ENCODE peak calls at places on chromosomes 11 and 22, in ten cellular contexts. U is EH; W is NCI-H2227 treated with DMSO at 0.1 percent for 48 hours; L is effector memory CD8-positive, alpha-beta T cell; K is HTR-8/SVneo; F is activated CD4-positive, alpha-beta T cell treated with anti-CD3 and anti-CD28 coated beads, Interleukin-2, amount 50 U/mL, for 1 hour; D is activated T-helper 9 cell treated with anti-CD3 and anti-CD28 coated beads, Interleukin-2, amount 50 U/mL, for 16 hours; E is cardiac fibroblast; R is fibroblast of mammary gland; V is GM12891. P is an unnamed sample.

GRCh38 chr22:29994941-29995340 is 85.3 kb upstream of the HORMAD2 start:
- DNase-seq in D (no peak), K (no peak), W (no peak), E (peak; percentile 63), U (peak; percentile 52), R (peak; percentile 28), L (no peak), V (no peak), F (no peak), P (no peak)

GRCh38 chr11:119685073-119685746 is 43.8 kb downstream of the NECTIN1 start:
- DNase-seq in W (peak; percentile 31), V (no peak), R (no peak), L (no peak), U (no peak), K (no peak), F (no peak), E (no peak), D (no peak), P (no peak)

GRCh38 chr22:37454857-37455686 is 27.8 kb upstream of the ELFN2 start:
- DNase-seq in R (peak; percentile 88), D (no peak), L (no peak), U (peak; percentile 79), E (peak; percentile 89), K (peak; percentile 58), F (no peak), V (no peak), W (no peak), P (peak; percentile 29)

GRCh38 chr11:126840201-126840886 is 160.2 kb downstream of the KIRREL3 start:
- DNase-seq in L (no peak), R (peak; percentile 5), W (no peak), D (no peak), K (no peak), E (no peak), U (peak; percentile 86), V (no peak), F (no peak), P (no peak)

GRCh38 chr22:49014227-49015201 is 813.2 kb downstream of the BRD1 start:
- DNase-seq in L (no peak), D (no peak), K (no peak), R (no peak), V (no peak), E (no peak), W (no peak), U (no peak), F (no peak), P (no peak)

GRCh38 chr11:25734592-25735211 is 597.2 kb upstream of the ANO3 start:
- DNase-seq in V (no peak), U (no peak), F (no peak), E (peak; percentile 57), R (peak; percentile 22), L (no peak), D (no peak), W (no peak), K (peak; percentile 10), P (peak; percentile 56)

GRCh38 chr11:71527576-71528210 is 626 bp downstream of the KRTAP5-7 start:
- DNase-seq in K (no peak), D (no peak), E (no peak), F (no peak), U (no peak), W (no peak), V (no peak), L (no peak), R (no peak), P (no peak)

GRCh38 chr11:10318527-10318802 is 13.6 kb downstream of the ADM start:
- DNase-seq in E (no peak), D (no peak), K (no peak), V (no peak), W (no peak), U (no peak), R (no peak), F (no peak), L (no peak), P (no peak)

GRCh38 chr11:34036456-34036855 is 15.1 kb upstream of the CAPRIN1 start:
- DNase-seq in E (no peak), D (no peak), K (no peak), R (no peak), V (no peak), U (peak; percentile 20), L (no peak), W (no peak), F (no peak), P (no peak)

GRCh38 chr11:107405260-107405659 is 52.4 kb downstream of the CWF19L2 start:
- DNase-seq in W (no peak), L (no peak), V (no peak), K (no peak), F (no peak), D (no peak), U (no peak), R (no peak), E (no peak), P (no peak)

GRCh38 chr22:49186756-49187155 is 640.9 kb downstream of the BRD1 start:
- DNase-seq in D (no peak), E (no peak), F (no peak), W (no peak), R (no peak), K (no peak), U (no peak), L (no peak), V (no peak), P (no peak)

GRCh38 chr11:37313266-37313665 is 715.2 kb upstream of the RAG2 start:
- DNase-seq in K (no peak), E (no peak), F (no peak), W (no peak), L (no peak), U (no peak), D (no peak), R (no peak), V (no peak), P (no peak)

GRCh38 chr11:86360775-86361395 is 13.8 kb upstream of the CCDC81 start:
- DNase-seq in F (no peak), E (peak; percentile 72), L (no peak), V (no peak), R (peak; percentile 68), W (no peak), K (peak; percentile 60), D (no peak), U (peak; percentile 65), P (peak; percentile 62)

GRCh38 chr11:68256331-68256741 is 15.4 kb downstream of the C11orf24 start:
- DNase-seq in W (no peak), U (peak; percentile 89), F (no peak), R (peak; percentile 60), K (peak; percentile 61), L (no peak), V (no peak), E (peak; percentile 49), D (no peak), P (no peak)

GRCh38 chr22:17371446-17371845 is 2.2 kb downstream of the CECR2 start:
- DNase-seq in E (no peak), F (no peak), L (no peak), D (no peak), R (no peak), K (no peak), U (no peak), W (no peak), V (no peak), P (no peak)

GRCh38 chr11:126914941-126915340 is 85.6 kb downstream of the KIRREL3 start:
- DNase-seq in E (peak; percentile 29), U (peak; percentile 86), K (no peak), D (no peak), F (no peak), W (no peak), R (peak; percentile 36), L (no peak), V (no peak), P (no peak)

GRCh38 chr11:129766858-129767604 is 48.6 kb upstream of the TMEM45B start:
- DNase-seq in E (peak; percentile 48), V (no peak), W (no peak), R (peak; percentile 21), L (no peak), F (peak; percentile 4), U (peak; percentile 40), K (peak; percentile 19), D (no peak), P (peak; percentile 47)

GRCh38 chr11:76307416-76307815 is 73.5 kb downstream of the THAP12 start:
- DNase-seq in L (no peak), V (no peak), D (no peak), R (no peak), W (no peak), E (no peak), U (no peak), F (no peak), K (no peak), P (no peak)

GRCh38 chr11:127255239-127255638 is 254.7 kb upstream of the KIRREL3 start:
- DNase-seq in F (no peak), K (no peak), R (no peak), E (no peak), U (no peak), W (no peak), L (no peak), D (no peak), V (no peak), P (no peak)

GRCh38 chr11:66020618-66021357 is 5.5 kb downstream of the CATSPER1 start:
- DNase-seq in E (peak; percentile 69), U (peak; percentile 91), F (no peak), R (peak; percentile 79), W (no peak), L (no peak), D (no peak), K (peak; percentile 94), V (no peak), P (peak; percentile 87)

GRCh38 chr22:50606126-50606525 is 5.5 kb downstream of the MAPK8IP2 start:
- DNase-seq in V (no peak), D (no peak), F (no peak), U (no peak), L (no peak), R (no peak), W (no peak), K (no peak), E (no peak), P (no peak)

GRCh38 chr11:96213500-96213899 is 129.5 kb downstream of the MAML2 start:
- DNase-seq in R (peak; percentile 94), U (peak; percentile 95), K (peak; percentile 48), D (no peak), E (peak; percentile 81), F (no peak), W (no peak), V (no peak), L (no peak), P (no peak)

GRCh38 chr11:68987211-68987610 is 6.4 kb upstream of the MRGPRD start:
- DNase-seq in L (no peak), E (peak; percentile 35), F (no peak), V (no peak), K (no peak), W (no peak), D (no peak), U (peak; percentile 46), R (no peak), P (no peak)

GRCh38 chr22:31075961-31076360 is 5.2 kb upstream of the SMTN start:
- DNase-seq in W (no peak), V (no peak), R (peak; percentile 86), F (no peak), U (peak; percentile 72), D (no peak), E (peak; percentile 86), L (no peak), K (no peak), P (no peak)

GRCh38 chr22:19708323-19709011 is 5.8 kb upstream of the SEPTIN5 start:
- DNase-seq in F (no peak), L (no peak), R (no peak), K (no peak), W (no peak), U (no peak), V (peak; percentile 11), E (no peak), D (no peak), P (no peak)

GRCh38 chr22:43393132-43393844 is 18.5 kb upstream of the MPPED1 start:
- DNase-seq in W (no peak), L (no peak), F (no peak), K (no peak), R (no peak), E (no peak), U (no peak), V (no peak), D (no peak), P (no peak)

GRCh38 chr22:17471901-17472566 is 91.3 kb upstream of the SLC25A18 start:
- DNase-seq in F (no peak), D (no peak), L (no peak), E (no peak), U (no peak), K (no peak), R (no peak), V (no peak), W (no peak), P (no peak)

GRCh38 chr11:11611381-11611780 is 10.4 kb downstream of the GALNT18 start:
- DNase-seq in E (no peak), U (no peak), V (no peak), F (no peak), W (no peak), D (no peak), R (no peak), K (no peak), L (no peak), P (no peak)